ENCODE peak calls at places on chromosomes 3 and 15, in ten cellular contexts. L is ovary; S is tibial nerve; H is right cardiac atrium; M is mesenchymal stem cell; Y is transverse colon; T is CD8-positive, alpha-beta T cell; X is HCT116; B is effector memory CD4-positive, alpha-beta T cell; C is dorsolateral prefrontal cortex. J is an unnamed sample.

GRCh38 chr15:78461171-78461881 is 23.3 kb downstream of the IREB2 start:
- DNase-seq in L (no peak), S (no peak), H (no peak), M (peak; percentile 50), Y (no peak), T (peak; percentile 15), X (no peak), B (no peak), C (no peak), J (no peak)

GRCh38 chr15:66941231-66941711 is 124.1 kb upstream of the SMAD3 start:
- DNase-seq in L (no peak), S (no peak), H (no peak), M (no peak), Y (no peak), T (no peak), X (no peak), B (no peak), C (no peak), J (no peak)

GRCh38 chr3:37968784-37969600 is 21.6 kb upstream of the VILL start:
- DNase-seq in L (no peak), S (no peak), H (no peak), M (no peak), Y (no peak), T (no peak), X (no peak), B (no peak), C (no peak), J (no peak)

GRCh38 chr15:83365370-83365938 is 81.0 kb upstream of the BNC1 start:
- DNase-seq in L (peak; percentile 38), S (no peak), H (peak; percentile 37), M (peak; percentile 78), Y (peak; percentile 9), T (no peak), X (peak; percentile 16), B (no peak), C (peak; percentile 37), J (no peak)

GRCh38 chr15:41948499-41948898 is 23.9 kb downstream of the EHD4 start:
- DNase-seq in L (no peak), S (no peak), H (peak; percentile 47), M (no peak), Y (no peak), T (no peak), X (no peak), B (no peak), C (no peak), J (no peak)

GRCh38 chr3:73245459-73245858 is 184.0 kb downstream of the EBLN2 start:
- DNase-seq in L (no peak), S (no peak), H (no peak), M (no peak), Y (no peak), T (no peak), X (no peak), B (no peak), C (no peak), J (no peak)

GRCh38 chr3:10547841-10548783 is 42.7 kb upstream of the ATP2B2 start:
- DNase-seq in L (no peak), S (no peak), H (no peak), M (no peak), Y (no peak), T (no peak), X (no peak), B (no peak), C (no peak), J (no peak)

GRCh38 chr3:11285471-11285870 is 13.3 kb downstream of the ATG7 start:
- DNase-seq in L (no peak), S (no peak), H (no peak), M (no peak), Y (no peak), T (no peak), X (no peak), B (no peak), C (no peak), J (no peak)

GRCh38 chr3:103796068-103796467 is 1361.3 kb downstream of the ZPLD1 start:
- DNase-seq in L (no peak), S (no peak), H (no peak), M (no peak), Y (no peak), T (no peak), X (no peak), B (no peak), C (no peak), J (no peak)

GRCh38 chr3:158102660-158103085 is 3.5 kb downstream of the SHOX2 start:
- DNase-seq in L (no peak), S (no peak), H (no peak), M (no peak), Y (no peak), T (no peak), X (no peak), B (no peak), C (no peak), J (no peak)

GRCh38 chr3:78066287-78066686 is 1026.4 kb downstream of the ROBO2 start:
- DNase-seq in L (no peak), S (no peak), H (no peak), M (no peak), Y (no peak), T (no peak), X (no peak), B (no peak), C (no peak), J (no peak)

GRCh38 chr15:60592386-60593339 is 113.7 kb upstream of the ICE2 start:
- DNase-seq in L (peak; percentile 85), S (peak; percentile 55), H (peak; percentile 86), M (peak; percentile 83), Y (peak; percentile 90), T (peak; percentile 86), X (no peak), B (peak; percentile 83), C (peak; percentile 78), J (peak; percentile 90)
- H3K27me3 ChIP-seq in L (no peaks in the 10 kb centered on the region), S (no peaks in the 10 kb centered on the region), H (no peaks in the 10 kb centered on the region), M (peaks cover 60% of the 10 kb centered on the region), Y (peaks cover 29% of the 10 kb centered on the region), T (no peaks in the 10 kb centered on the region), X (peaks cover 49% of the 10 kb centered on the region), B (no peaks in the 10 kb centered on the region), C (no peaks in the 10 kb centered on the region), J (no peaks in the 10 kb centered on the region)

DNA sequence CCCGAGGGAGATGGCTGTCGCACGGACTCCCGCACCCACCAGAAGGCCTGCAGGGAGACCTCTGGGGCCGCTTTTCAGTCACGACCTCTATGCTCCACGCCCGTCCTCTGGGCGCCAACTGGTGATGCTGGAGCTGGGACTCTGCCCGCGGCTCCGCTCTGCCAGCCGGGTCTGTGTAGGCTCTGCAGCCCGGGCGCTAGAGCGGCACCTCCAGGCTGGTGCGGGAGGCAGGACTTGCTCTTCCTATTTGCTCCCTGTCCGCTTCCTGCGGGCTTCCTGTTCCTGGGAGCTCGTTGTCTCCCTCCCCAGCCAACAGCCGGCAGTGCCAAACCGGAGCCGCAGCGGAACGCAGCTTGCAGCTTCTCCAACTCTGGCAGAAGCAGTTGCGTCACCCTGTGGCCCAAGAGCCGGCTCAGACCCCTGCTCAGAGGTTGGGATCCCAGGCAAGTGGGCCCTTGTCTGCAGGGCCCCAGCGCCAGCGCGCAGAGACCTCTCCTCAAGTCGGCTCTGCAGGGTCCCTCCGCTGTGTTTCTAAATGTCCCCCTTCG is 285.9 kb downstream of the XXYLT1 start:
- DNase-seq in L (peak; percentile 69), S (peak; percentile 37), H (peak; percentile 77), M (peak; percentile 73), Y (peak; percentile 79), T (no peak), X (peak; percentile 27), B (no peak), C (peak; percentile 29), J (no peak)
- H3K4me3 ChIP-seq in L (no peak overlapping the region), S (peak overlapping the region; percentile 28), H (peak overlapping the region; percentile 2), M (no peak overlapping the region), Y (peak overlapping the region; percentile 17), T (no peak overlapping the region), X (peak overlapping the region; percentile 13), B (no peak overlapping the region), C (peak overlapping the region; percentile 36), J (no peak overlapping the region)

DNA sequence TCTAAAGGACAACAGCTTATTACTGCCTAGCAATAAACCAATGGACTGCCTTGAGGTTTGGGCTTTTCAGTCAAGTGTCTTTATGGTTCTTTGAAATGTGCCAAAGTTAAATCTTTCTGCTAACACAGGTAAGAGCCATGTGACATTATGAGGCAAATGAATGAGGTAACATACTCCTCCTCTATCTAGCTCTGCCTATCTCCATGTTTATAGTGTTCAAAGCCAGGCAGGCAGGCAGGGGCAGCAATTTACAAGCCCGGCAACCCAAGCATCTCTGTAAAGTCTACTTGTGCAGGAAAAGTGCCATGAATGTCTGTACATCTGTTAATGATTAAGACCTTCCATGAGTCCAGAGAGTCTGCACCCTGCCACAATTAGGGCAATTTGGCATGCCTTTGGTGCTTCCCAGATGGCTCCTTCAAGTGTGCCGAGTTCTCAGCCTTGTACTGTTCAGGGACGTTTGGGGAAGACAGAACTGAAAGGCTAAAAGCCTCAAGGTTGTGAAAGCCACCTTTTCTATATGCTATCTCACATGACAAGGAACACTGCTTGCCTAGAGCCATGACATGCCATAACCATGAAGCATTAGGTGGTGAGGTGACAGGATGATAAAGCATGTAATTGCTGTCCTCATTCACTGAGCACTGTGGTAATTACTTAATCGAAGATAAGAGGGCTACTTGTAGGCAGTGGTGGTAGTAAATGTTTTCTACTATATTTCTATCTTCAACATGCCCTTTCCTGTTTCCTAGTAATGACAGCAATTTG is 41.4 kb upstream of the EIF1B start:
- DNase-seq in L (no peak), S (no peak), H (no peak), M (no peak), Y (peak; percentile 34), T (no peak), X (no peak), B (no peak), C (no peak), J (no peak)
- H3K27me3 ChIP-seq in L (no peaks in the 10 kb centered on the region), S (no peaks in the 10 kb centered on the region), H (no peaks in the 10 kb centered on the region), M (peaks cover 11% of the 10 kb centered on the region), Y (no peaks in the 10 kb centered on the region), T (no peaks in the 10 kb centered on the region), X (peaks cover 9% of the 10 kb centered on the region), B (no peaks in the 10 kb centered on the region), C (no peaks in the 10 kb centered on the region), J (no peaks in the 10 kb centered on the region)

DNA sequence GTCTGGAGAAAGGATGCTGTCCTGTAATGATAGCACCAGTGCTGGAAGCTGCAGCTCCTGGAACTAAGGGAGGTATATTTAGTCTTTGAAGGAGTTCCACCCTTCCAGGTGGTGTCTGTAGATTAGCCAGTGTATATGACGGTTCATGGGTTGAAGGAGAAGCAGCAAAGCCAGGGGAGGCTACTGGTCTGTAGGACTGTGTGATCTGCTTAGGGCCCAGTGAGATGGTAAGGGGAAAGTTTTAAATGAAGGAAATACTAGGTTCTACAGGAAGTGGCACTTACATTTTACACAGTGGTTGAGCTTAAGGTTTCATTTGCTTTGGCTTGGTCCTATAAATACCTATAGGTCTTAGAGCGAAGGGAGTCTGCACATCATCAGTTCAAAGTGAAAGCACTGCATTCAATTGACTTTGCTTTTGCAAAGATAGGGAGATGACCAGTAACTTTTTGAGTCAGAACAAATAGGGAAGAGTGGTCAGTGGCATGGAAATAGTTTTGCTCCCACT is 5.6 kb downstream of the SLC25A38 start:
- DNase-seq in L (no peak), S (no peak), H (no peak), M (no peak), Y (no peak), T (no peak), X (no peak), B (no peak), C (no peak), J (no peak)
- H3K4me3 ChIP-seq in L (no peak overlapping the region), S (no peak overlapping the region), H (no peak overlapping the region), M (no peak overlapping the region), Y (no peak overlapping the region), T (no peak overlapping the region), X (no peak overlapping the region), B (no peak overlapping the region), C (no peak overlapping the region), J (no peak overlapping the region)

GRCh38 chr3:186509423-186509822 is 34.8 kb downstream of the CRYGS start:
- DNase-seq in L (no peak), S (no peak), H (no peak), M (no peak), Y (no peak), T (no peak), X (no peak), B (no peak), C (no peak), J (no peak)
- H3K27me3 ChIP-seq in L (no peaks in the 10 kb centered on the region), S (no peaks in the 10 kb centered on the region), H (no peaks in the 10 kb centered on the region), M (peaks cover 49% of the 10 kb centered on the region), Y (no peaks in the 10 kb centered on the region), T (no peaks in the 10 kb centered on the region), X (peaks cover 39% of the 10 kb centered on the region), B (no peaks in the 10 kb centered on the region), C (no peaks in the 10 kb centered on the region), J (no peaks in the 10 kb centered on the region)